ENCODE peak calls at places on chromosomes 13 and 19, in ten cellular contexts. F, K, O, Q, T, H, M, I, G and U are unnamed samples. For H3K36me3, the result is how much of the 10 kb centered on the place peaks cover.

GRCh38 chr13:48255090-48255489 is 22.1 kb downstream of the ITM2B start:
- DNase-seq in F (no peak), K (no peak), O (no peak), Q (no peak), T (no peak), H (no peak), M (no peak), I (no peak), G (no peak), U (no peak)

GRCh38 chr19:36401475-36401874 is 17.0 kb downstream of the ZFP82 start:
- DNase-seq in F (no peak), K (no peak), O (no peak), Q (no peak), T (no peak), H (no peak), M (no peak), I (no peak), G (no peak), U (no peak)

GRCh38 chr13:47999973-48000372 is 1.1 kb downstream of the SUCLA2 start:
- DNase-seq in F (no peak), K (no peak), O (no peak), Q (no peak), T (no peak), H (no peak), M (no peak), I (no peak), G (no peak), U (no peak)

GRCh38 chr13:114142137-114142550 is 9.7 kb upstream of the RASA3 start:
- DNase-seq in F (no peak), K (no peak), O (no peak), Q (no peak), T (no peak), H (no peak), M (no peak), I (peak), G (no peak), U (no peak)

GRCh38 chr13:19601749-19602725 is 31.4 kb upstream of the MPHOSPH8 start:
- DNase-seq in F (peak), K (peak), O (peak), Q (peak), T (peak), H (no peak), M (peak), I (peak), G (no peak), U (no peak)

GRCh38 chr13:111662451-111662850 is 342.0 kb downstream of the TEX29 start:
- DNase-seq in F (no peak), K (no peak), O (no peak), Q (no peak), T (no peak), H (no peak), M (no peak), I (no peak), G (no peak), U (no peak)

GRCh38 chr13:78934336-78934735 is 275.4 kb upstream of the OBI1 start:
- DNase-seq in F (no peak), K (no peak), O (no peak), Q (no peak), T (no peak), H (no peak), M (no peak), I (no peak), G (no peak), U (no peak)

GRCh38 chr13:21106089-21106488 is 44.7 kb upstream of the LATS2 start:
- DNase-seq in F (peak), K (no peak), O (peak), Q (no peak), T (peak), H (no peak), M (no peak), I (no peak), G (no peak), U (no peak)

GRCh38 chr19:47729468-47729798 is 15.9 kb upstream of the NOP53 start:
- DNase-seq in F (peak), K (peak), O (peak), Q (peak), T (peak), H (no peak), M (peak), I (peak), G (no peak), U (peak)

GRCh38 chr13:93066187-93066586 is 160.4 kb upstream of the GPC6 start:
- DNase-seq in F (peak), K (no peak), O (peak), Q (no peak), T (peak), H (no peak), M (no peak), I (no peak), G (no peak), U (peak)

GRCh38 chr19:54201172-54201701 is 579 bp downstream of the RPS9 start:
- DNase-seq in F (no peak), K (no peak), O (peak), Q (no peak), T (no peak), H (no peak), M (no peak), I (peak), G (no peak), U (no peak)

GRCh38 chr19:22545751-22546150 is 88.4 kb upstream of the ZNF492 start:
- DNase-seq in F (no peak), K (no peak), O (peak), Q (peak), T (no peak), H (no peak), M (peak), I (no peak), G (peak), U (peak)

GRCh38 chr19:39492225-39492624 is 6.5 kb upstream of the DLL3 start:
- DNase-seq in F (no peak), K (no peak), O (no peak), Q (no peak), T (no peak), H (no peak), M (no peak), I (no peak), G (no peak), U (no peak)

GRCh38 chr13:62113145-62113544 is 697.5 kb upstream of the PCDH20 start:
- DNase-seq in F (no peak), K (no peak), O (no peak), Q (no peak), T (peak), H (no peak), M (no peak), I (no peak), G (no peak), U (no peak)

GRCh38 chr19:38278751-38279150 is 14.4 kb downstream of the SPINT2 start:
- DNase-seq in F (no peak), K (no peak), O (no peak), Q (no peak), T (no peak), H (no peak), M (no peak), I (no peak), G (no peak), U (no peak)

GRCh38 chr19:38277549-38277948 is 13.2 kb downstream of the SPINT2 start:
- DNase-seq in F (peak), K (no peak), O (peak), Q (no peak), T (peak), H (no peak), M (no peak), I (no peak), G (no peak), U (peak)

GRCh38 chr19:38277969-38278680 is 13.8 kb downstream of the SPINT2 start:
- DNase-seq in F (peak), K (peak), O (peak), Q (peak), T (peak), H (no peak), M (no peak), I (peak), G (no peak), U (no peak)

GRCh38 chr19:38274734-38275133 is 10.4 kb downstream of the SPINT2 start:
- DNase-seq in F (no peak), K (peak), O (no peak), Q (no peak), T (no peak), H (no peak), M (peak), I (no peak), G (no peak), U (no peak)

GRCh38 chr19:38276942-38277517 is 12.7 kb downstream of the SPINT2 start:
- DNase-seq in F (no peak), K (no peak), O (no peak), Q (no peak), T (no peak), H (no peak), M (no peak), I (no peak), G (no peak), U (no peak)
- H3K4me3 ChIP-seq in F (no peak), K (no peak), O (no peak), Q (no peak), T (no peak), H (no peak), M (no peak), I (no peak), G (no peak), U (no peak)

GRCh38 chr19:1340681-1341469 is 42.8 kb upstream of the NDUFS7 start:
- DNase-seq in F (no peak), K (no peak), O (no peak), Q (no peak), T (no peak), H (no peak), M (no peak), I (no peak), G (no peak), U (no peak)

GRCh38 chr19:1343026-1343425 is 40.7 kb upstream of the NDUFS7 start:
- DNase-seq in F (no peak), K (no peak), O (peak), Q (no peak), T (peak), H (no peak), M (no peak), I (no peak), G (no peak), U (no peak)
- H3K36me3 ChIP-seq in F (under half), K (under half), O (under half), Q (under half), T (under half), H (under half), M (under half), I (under half), G (under half), U (under half)

DNA sequence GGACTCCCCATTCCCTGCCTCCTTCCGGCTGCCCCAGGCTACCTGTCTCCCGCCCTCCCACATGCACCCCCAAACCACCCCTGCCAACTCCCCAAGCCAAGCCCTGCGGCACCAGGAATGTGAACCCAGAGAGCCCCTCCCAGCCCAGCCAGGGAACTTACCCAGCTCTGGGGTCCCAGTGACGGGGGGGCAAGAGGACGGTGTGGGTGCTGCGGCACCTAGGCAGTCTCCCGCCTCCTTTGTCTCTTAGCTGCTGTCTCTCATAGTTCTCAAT is 558 bp downstream of the PLEKHA4 start:
- DNase-seq in F (no peak), K (no peak), O (no peak), Q (no peak), T (no peak), H (no peak), M (no peak), I (no peak), G (no peak), U (no peak)
- H3K4me3 ChIP-seq in F (peak), K (peak), O (no peak), Q (no peak), T (peak), H (peak), M (no peak), I (peak), G (peak), U (peak)

GRCh38 chr13:112700291-112701060 is 10.6 kb downstream of the ATP11A start:
- DNase-seq in F (no peak), K (peak), O (no peak), Q (peak), T (no peak), H (no peak), M (no peak), I (peak), G (no peak), U (no peak)
- H3K36me3 ChIP-seq in F (under half), K (under half), O (under half), Q (under half), T (under half), H (under half), M (under half), I (under half), G (under half), U (under half)

DNA sequence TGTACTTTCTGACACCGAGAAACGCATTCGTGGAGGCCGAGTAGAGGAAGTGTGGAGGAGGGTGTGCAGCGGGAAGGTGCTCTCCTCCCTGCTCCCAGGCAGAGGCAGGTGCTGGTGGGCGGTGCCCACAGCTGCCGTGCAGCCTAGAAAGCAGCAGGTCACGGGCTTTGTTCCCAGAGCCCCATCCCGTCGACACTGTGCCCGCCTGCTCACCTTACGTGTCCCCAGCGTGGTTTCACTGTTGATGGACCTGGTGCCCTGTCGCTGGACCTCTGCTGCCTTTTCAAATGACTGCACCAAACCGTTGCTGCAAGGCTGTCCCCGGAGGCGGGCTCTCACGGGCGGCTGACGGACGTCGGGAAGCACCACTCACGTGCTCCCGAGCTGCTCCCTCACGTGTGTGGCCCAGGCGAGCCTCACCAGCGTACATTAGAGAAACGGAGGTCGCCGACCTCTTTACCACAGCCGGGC is 20.8 kb downstream of the PLEKHJ1 start:
- DNase-seq in F (no peak), K (no peak), O (no peak), Q (no peak), T (peak), H (no peak), M (no peak), I (no peak), G (no peak), U (no peak)
- H3K4me3 ChIP-seq in F (no peak), K (no peak), O (no peak), Q (no peak), T (no peak), H (no peak), M (no peak), I (no peak), G (no peak), U (no peak)

GRCh38 chr19:46381746-46382345 is 31.5 kb downstream of the CCDC8 start:
- DNase-seq in F (no peak), K (no peak), O (no peak), Q (no peak), T (no peak), H (no peak), M (no peak), I (peak), G (no peak), U (no peak)

GRCh38 chr19:46381346-46381745 is 32.0 kb downstream of the CCDC8 start:
- DNase-seq in F (no peak), K (no peak), O (no peak), Q (no peak), T (no peak), H (no peak), M (no peak), I (no peak), G (no peak), U (no peak)

GRCh38 chr19:46383171-46383815 is 30.1 kb downstream of the CCDC8 start:
- DNase-seq in F (no peak), K (no peak), O (no peak), Q (no peak), T (no peak), H (no peak), M (no peak), I (peak), G (no peak), U (no peak)

GRCh38 chr19:46378268-46378667 is 31.4 kb downstream of the PPP5C start:
- DNase-seq in F (peak), K (no peak), O (peak), Q (no peak), T (peak), H (no peak), M (no peak), I (no peak), G (no peak), U (peak)

GRCh38 chr19:46380690-46381089 is 32.7 kb downstream of the CCDC8 start:
- DNase-seq in F (no peak), K (no peak), O (no peak), Q (no peak), T (no peak), H (no peak), M (no peak), I (no peak), G (no peak), U (no peak)
- H3K36me3 ChIP-seq in F (under half), K (half or more), O (under half), Q (under half), T (under half), H (under half), M (under half), I (under half), G (half or more), U (under half)

GRCh38 chr13:97179501-97179900 is 42.6 kb upstream of the MBNL2 start:
- DNase-seq in F (no peak), K (no peak), O (no peak), Q (no peak), T (no peak), H (no peak), M (no peak), I (no peak), G (no peak), U (peak)

GRCh38 chr13:97175041-97175440 is 47.1 kb upstream of the MBNL2 start:
- DNase-seq in F (no peak), K (no peak), O (no peak), Q (no peak), T (no peak), H (no peak), M (no peak), I (no peak), G (no peak), U (no peak)

GRCh38 chr13:97174638-97175037 is 47.5 kb upstream of the MBNL2 start:
- DNase-seq in F (no peak), K (no peak), O (no peak), Q (no peak), T (no peak), H (no peak), M (no peak), I (no peak), G (no peak), U (peak)
- H3K4me3 ChIP-seq in F (no peak), K (no peak), O (no peak), Q (no peak), T (no peak), H (no peak), M (no peak), I (no peak), G (no peak), U (no peak)

GRCh38 chr13:32041429-32041828 is 9.9 kb downstream of the FRY start:
- DNase-seq in F (no peak), K (no peak), O (no peak), Q (no peak), T (no peak), H (no peak), M (no peak), I (no peak), G (no peak), U (no peak)
- H3K36me3 ChIP-seq in F (under half), K (under half), O (under half), Q (under half), T (under half), H (under half), M (under half), I (under half), G (under half), U (under half)

DNA sequence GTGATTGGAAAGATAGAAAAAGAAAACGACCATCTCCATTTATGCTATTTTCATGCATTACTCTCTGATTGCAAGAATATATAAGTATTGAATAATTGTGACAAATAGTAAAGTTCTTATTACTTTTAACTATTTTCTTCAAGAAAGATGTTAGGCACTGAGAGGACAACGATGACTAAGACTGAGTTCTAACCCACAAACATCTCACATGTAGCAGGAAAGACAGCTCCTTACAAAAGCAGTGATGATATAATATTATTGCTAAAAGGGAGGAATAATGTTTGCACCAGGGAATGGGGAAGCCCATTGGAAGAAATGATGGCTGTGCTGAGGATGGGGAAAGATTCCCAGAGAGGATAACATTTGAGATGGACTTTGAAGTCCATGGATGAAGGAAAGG is 22.6 kb downstream of the RXFP2 start:
- DNase-seq in F (peak), K (no peak), O (no peak), Q (no peak), T (no peak), H (no peak), M (no peak), I (no peak), G (no peak), U (no peak)
- H3K4me3 ChIP-seq in F (no peak), K (no peak), O (no peak), Q (no peak), T (no peak), H (no peak), M (no peak), I (no peak), G (no peak), U (no peak)

DNA sequence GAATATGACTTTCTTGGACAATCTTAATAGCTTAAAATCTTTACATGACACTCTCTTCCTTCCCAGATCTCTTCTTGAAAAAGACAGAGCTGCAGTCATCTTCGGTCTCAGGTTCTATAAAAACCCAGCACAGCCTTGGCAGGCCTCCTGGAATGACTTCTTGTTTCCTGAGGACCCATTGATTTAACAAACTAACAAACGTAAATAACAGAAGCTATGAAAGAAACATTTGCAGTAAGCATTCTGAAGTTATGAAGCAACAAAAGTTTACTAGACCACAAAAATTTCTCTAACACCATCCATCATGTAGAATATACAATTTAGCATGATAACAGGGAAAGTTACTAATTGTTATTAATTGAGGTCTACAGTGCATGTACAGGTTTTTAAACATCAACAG is 62.8 kb upstream of the STARD13 start:
- DNase-seq in F (peak), K (no peak), O (peak), Q (no peak), T (peak), H (no peak), M (no peak), I (no peak), G (no peak), U (no peak)
- H3K36me3 ChIP-seq in F (under half), K (under half), O (under half), Q (under half), T (under half), H (under half), M (under half), I (under half), G (under half), U (under half)